ENCODE peak calls at places on chromosomes 4 and X, in ten cellular contexts. H, R, J, S, A, D, N, F, M and P are unnamed samples.

GRCh38 chrX:2351999-2352995 is 148.5 kb downstream of the DHRSX start:
- DNase-seq in F (peak), H (peak), D (peak), N (no peak), S (no peak), J (no peak), R (peak), A (peak), M (no peak), P (no peak)

GRCh38 chrX:53235566-53235965 is 10.6 kb upstream of the KDM5C start:
- DNase-seq in J (no peak), N (no peak), R (no peak), D (no peak), H (no peak), S (no peak), F (no peak), A (no peak), M (no peak), P (no peak)

GRCh38 chr4:59936566-59936965 is 1263.6 kb upstream of the ADGRL3 start:
- DNase-seq in S (no peak), N (no peak), R (no peak), J (no peak), A (no peak), F (no peak), H (no peak), D (no peak), M (no peak), P (no peak)

GRCh38 chrX:31099536-31100090 is 27.8 kb upstream of the FTHL17 start:
- DNase-seq in H (no peak), A (no peak), N (peak), J (no peak), S (no peak), M (peak), F (peak), D (no peak), R (no peak), P (no peak)

GRCh38 chr4:111639876-111640275 is 505.4 kb upstream of the FAM241A start:
- DNase-seq in D (peak), F (peak), S (no peak), A (peak), J (no peak), R (peak), N (no peak), H (no peak), M (no peak), P (no peak)

GRCh38 chr4:103098746-103099421 is 750 bp downstream of the BDH2 start:
- DNase-seq in M (no peak), S (no peak), J (no peak), N (no peak), D (no peak), A (peak), H (no peak), F (peak), R (no peak), P (no peak)

GRCh38 chr4:40314951-40315350 is 20.2 kb upstream of the CHRNA9 start:
- DNase-seq in D (no peak), N (no peak), R (no peak), A (no peak), H (no peak), J (no peak), M (peak), S (no peak), F (peak), P (no peak)

GRCh38 chrX:80876877-80877276 is 67.2 kb upstream of the BRWD3 start:
- DNase-seq in S (no peak), M (peak), F (peak), H (no peak), D (peak), J (no peak), R (peak), A (peak), N (peak), P (no peak)

GRCh38 chr4:87839309-87839946 is 6.7 kb downstream of the MEPE start:
- DNase-seq in N (no peak), J (no peak), H (peak), D (no peak), F (peak), A (peak), M (peak), R (peak), S (no peak), P (no peak)

GRCh38 chrX:118974908-118975671 is 672 bp downstream of the LONRF3 start:
- DNase-seq in H (no peak), M (peak), N (peak), F (peak), D (no peak), S (peak), R (peak), J (peak), A (no peak), P (no peak)

GRCh38 chr4:27442146-27442545 is 581.5 kb downstream of the STIM2 start:
- DNase-seq in J (no peak), A (no peak), R (peak), N (no peak), S (no peak), D (no peak), F (peak), M (no peak), H (no peak), P (no peak)

GRCh38 chrX:40299502-40300118 is 201.9 kb upstream of the BCOR start:
- DNase-seq in M (no peak), D (no peak), J (no peak), H (no peak), S (peak), N (peak), R (no peak), A (no peak), F (no peak), P (no peak)

GRCh38 chr4:117777721-117778120 is 256.6 kb upstream of the NDST3 start:
- DNase-seq in F (peak), M (no peak), S (no peak), H (no peak), A (no peak), J (no peak), R (peak), D (no peak), N (no peak), P (no peak)

GRCh38 chr4:72970756-72971155 is 98.8 kb downstream of the COX18 start:
- DNase-seq in F (peak), H (no peak), A (no peak), N (no peak), D (no peak), S (no peak), J (no peak), M (no peak), R (peak), P (no peak)

GRCh38 chr4:88938138-88938537 is 118.8 kb downstream of the FAM13A start:
- DNase-seq in H (no peak), F (peak), N (no peak), D (peak), A (peak), R (peak), S (no peak), J (no peak), M (no peak), P (no peak)

GRCh38 chr4:152380185-152380584 is 155.7 kb downstream of the FBXW7 start:
- DNase-seq in M (no peak), D (no peak), R (no peak), F (no peak), H (no peak), N (no peak), A (no peak), J (no peak), S (no peak), P (no peak)

GRCh38 chr4:56575820-56576429 is 70.3 kb downstream of the ARL9 start:
- DNase-seq in S (no peak), J (no peak), F (peak), R (peak), H (no peak), A (peak), N (no peak), M (peak), D (peak), P (no peak)

GRCh38 chrX:41097326-41097725 is 12.1 kb downstream of the USP9X start:
- DNase-seq in M (no peak), D (no peak), R (no peak), A (no peak), F (no peak), J (no peak), S (no peak), N (no peak), H (no peak), P (no peak)

GRCh38 chr4:153488719-153489384 is 22.7 kb downstream of the TMEM131L start:
- DNase-seq in R (peak), N (peak), H (peak), D (no peak), F (peak), M (no peak), J (no peak), S (peak), A (no peak), P (no peak)

GRCh38 chr4:52956691-52957090 is 94.6 kb downstream of the RASL11B start:
- DNase-seq in J (no peak), N (no peak), R (no peak), A (peak), F (no peak), H (no peak), D (no peak), S (no peak), M (no peak), P (no peak)

GRCh38 chrX:70046978-70047377 is 2.8 kb downstream of the AWAT2 start:
- DNase-seq in J (no peak), D (no peak), S (no peak), F (peak), H (no peak), M (no peak), N (no peak), R (no peak), A (peak), P (no peak)

GRCh38 chrX:40108084-40108958 is 10.6 kb upstream of the BCOR start:
- DNase-seq in S (no peak), N (no peak), A (no peak), D (no peak), H (peak), M (no peak), J (no peak), R (peak), F (no peak), P (no peak)

GRCh38 chr4:80459918-80460473 is 124.5 kb downstream of the CFAP299 start:
- DNase-seq in M (no peak), A (no peak), R (no peak), J (no peak), F (no peak), D (no peak), S (peak), N (no peak), H (no peak), P (no peak)

GRCh38 chrX:54808109-54808604 is 612 bp downstream of the MAGED2 start:
- DNase-seq in S (peak), R (peak), J (peak), N (no peak), F (no peak), A (no peak), D (no peak), M (no peak), H (peak), P (peak)

GRCh38 chr4:172791841-172792240 is 376.8 kb upstream of the GALNT7 start:
- DNase-seq in J (no peak), H (no peak), F (no peak), N (no peak), M (no peak), R (no peak), A (no peak), S (no peak), D (no peak), P (no peak)

GRCh38 chr4:158667651-158668198 is 4.0 kb downstream of the C4orf46 start:
- DNase-seq in D (no peak), S (no peak), A (peak), J (no peak), H (no peak), N (no peak), F (peak), M (peak), R (no peak), P (no peak)

GRCh38 chr4:173258866-173259265 is 75.3 kb downstream of the HMGB2 start:
- DNase-seq in F (no peak), A (no peak), D (no peak), M (no peak), R (no peak), J (no peak), N (no peak), S (no peak), H (no peak), P (no peak)

GRCh38 chr4:108107729-108108382 is 60.9 kb downstream of the LEF1 start:
- DNase-seq in J (no peak), A (no peak), F (no peak), H (no peak), R (no peak), M (no peak), N (no peak), D (no peak), S (no peak), P (no peak)

GRCh38 chr4:27239651-27240050 is 379.0 kb downstream of the STIM2 start:
- DNase-seq in R (peak), F (no peak), H (no peak), N (no peak), A (no peak), J (no peak), M (no peak), S (no peak), D (peak), P (no peak)

GRCh38 chrX:68252664-68253063 is 180.6 kb downstream of the OPHN1 start:
- DNase-seq in M (no peak), R (no peak), H (no peak), D (no peak), A (no peak), S (no peak), F (peak), J (no peak), N (no peak), P (no peak)

GRCh38 chrX:134694333-134694925 is 36.2 kb upstream of the PLAC1 start:
- DNase-seq in J (no peak), A (no peak), H (no peak), F (no peak), N (no peak), M (no peak), S (no peak), R (no peak), D (no peak), P (no peak)

GRCh38 chr4:99029852-99030251 is 34.3 kb downstream of the METAP1 start:
- DNase-seq in H (no peak), N (no peak), M (no peak), J (no peak), R (peak), F (no peak), S (no peak), A (peak), D (no peak), P (no peak)

GRCh38 chrX:108306086-108306485 is 132.1 kb downstream of the COL4A6 start:
- DNase-seq in D (no peak), J (no peak), S (no peak), A (no peak), N (no peak), M (no peak), R (peak), F (no peak), H (no peak), P (no peak)

GRCh38 chrX:119735467-119735866 is 22.9 kb upstream of the SOWAHD start:
- DNase-seq in A (no peak), R (no peak), M (no peak), S (no peak), F (no peak), N (no peak), D (no peak), H (no peak), J (no peak), P (no peak)

GRCh38 chr4:134201216-134202098 is at the start of gene PABPC4L:
- DNase-seq in M (no peak), N (no peak), F (peak), H (no peak), R (peak), S (no peak), A (peak), J (peak), D (no peak), P (no peak)

GRCh38 chr4:121138445-121138844 is 25.7 kb downstream of the TNIP3 start:
- DNase-seq in F (no peak), N (no peak), J (no peak), M (no peak), A (no peak), H (no peak), R (no peak), D (no peak), S (no peak), P (no peak)

GRCh38 chr4:26130173-26130572 is 190.6 kb upstream of the RBPJ start:
- DNase-seq in F (no peak), S (no peak), R (no peak), M (no peak), A (no peak), N (peak), H (no peak), J (no peak), D (no peak), P (no peak)

GRCh38 chr4:112648263-112649054 is 11.5 kb downstream of the LARP7 start:
- DNase-seq in N (no peak), H (no peak), R (peak), D (no peak), S (no peak), A (peak), M (no peak), F (no peak), J (no peak), P (no peak)

GRCh38 chrX:153736871-153737441 is 12.3 kb downstream of the ABCD1 start:
- DNase-seq in M (no peak), D (no peak), N (no peak), R (no peak), F (no peak), H (no peak), J (no peak), S (no peak), A (no peak), P (no peak)

GRCh38 chrX:85223359-85223758 is 20.2 kb downstream of the SATL1 start:
- DNase-seq in H (no peak), S (no peak), F (no peak), J (no peak), A (no peak), D (no peak), R (no peak), N (no peak), M (no peak), P (no peak)

GRCh38 chrX:107107459-107107858 is 11.2 kb downstream of the RBM41 start:
- DNase-seq in N (no peak), M (no peak), H (no peak), S (no peak), R (peak), J (no peak), D (no peak), A (no peak), F (no peak), P (no peak)

GRCh38 chrX:107102980-107103379 is 15.6 kb downstream of the RBM41 start:
- DNase-seq in R (no peak), M (peak), A (peak), H (no peak), D (no peak), F (peak), S (no peak), N (no peak), J (no peak), P (no peak)
- TF ChIP-seq CTCF in R (no peak), M (no peak), A (peak), H (no peak), D (peak), F (no peak), S (no peak), N (peak), J (no peak), P (no peak)

DNA sequence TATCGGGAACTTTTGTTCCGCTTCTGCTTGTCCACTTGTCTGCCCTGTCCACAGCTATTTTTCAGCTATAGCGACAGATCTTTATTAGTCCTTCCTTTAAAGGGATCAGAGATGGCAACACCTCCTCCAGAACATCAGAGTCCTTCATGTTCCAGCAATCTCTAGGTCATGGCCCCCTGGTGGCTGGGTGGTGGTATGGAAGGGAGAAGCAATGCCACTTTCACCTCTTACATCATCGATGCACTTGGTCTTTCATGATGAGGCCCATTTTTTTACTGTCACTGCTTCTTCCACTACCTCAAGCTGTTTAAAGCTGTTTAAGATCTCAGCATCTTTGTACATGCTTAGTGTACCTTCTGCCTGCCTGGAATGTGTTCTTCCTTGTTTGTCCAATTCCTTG is 106.7 kb downstream of the ARHGAP6 start:
- DNase-seq in S (peak), D (no peak), H (no peak), A (no peak), R (no peak), J (no peak), N (no peak), M (peak), F (no peak), P (no peak)
- TF ChIP-seq CTCF in S (no peak), D (peak), H (no peak), A (peak), R (peak), J (no peak), N (peak), M (peak), F (peak), P (peak)

GRCh38 chr4:7392438-7393374 is 42.0 kb downstream of the PSAPL1 start:
- DNase-seq in A (peak), M (no peak), F (peak), H (no peak), R (peak), S (no peak), N (no peak), J (no peak), D (peak), P (peak)
- TF ChIP-seq CTCF in A (no peak), M (no peak), F (no peak), H (no peak), R (peak), S (no peak), N (no peak), J (no peak), D (peak), P (no peak)

DNA sequence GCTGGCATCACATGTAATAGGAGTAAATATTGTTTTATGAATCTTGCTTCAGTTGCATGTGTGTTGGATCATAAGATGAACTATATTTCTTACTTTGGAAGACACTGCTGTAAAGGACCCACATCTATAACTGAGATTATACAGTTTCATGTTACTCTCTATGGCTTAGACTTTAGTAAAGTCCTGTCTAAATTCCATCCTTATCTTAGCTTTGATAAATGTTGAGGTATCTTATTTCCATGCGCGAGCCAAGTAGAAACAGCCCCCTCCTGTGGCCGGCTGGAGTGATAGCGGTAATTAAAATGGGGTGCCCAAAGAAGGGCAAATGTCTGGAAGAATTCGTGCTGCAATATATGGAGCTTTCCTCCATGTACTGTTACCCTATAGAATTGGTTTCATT is 43.0 kb downstream of the CCDC158 start:
- DNase-seq in M (peak), D (no peak), H (no peak), J (no peak), N (no peak), F (peak), A (peak), R (peak), S (peak), P (no peak)
- TF ChIP-seq CTCF in M (peak), D (peak), H (no peak), J (peak), N (peak), F (peak), A (peak), R (peak), S (no peak), P (peak)

DNA sequence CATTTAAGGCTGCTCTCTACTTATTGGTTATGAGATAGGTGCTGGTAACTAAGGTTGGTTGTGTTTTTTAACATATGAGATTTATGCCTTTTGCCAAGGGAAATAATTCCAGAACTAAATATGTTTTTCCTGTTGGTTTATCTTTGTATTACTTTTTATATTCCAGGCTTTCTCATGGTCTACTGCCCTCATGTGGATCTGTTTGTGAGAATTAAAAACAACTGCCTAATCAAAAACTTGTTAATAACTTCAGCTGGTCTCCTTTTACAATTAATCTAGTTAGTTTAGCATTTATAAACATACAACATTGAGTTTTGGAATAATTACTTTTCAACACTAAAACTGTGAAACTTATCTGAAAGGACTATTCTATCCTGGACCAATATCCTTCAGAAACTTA is 1208.3 kb downstream of the ADGRL3 start:
- DNase-seq in H (no peak), A (no peak), F (peak), D (no peak), R (no peak), S (no peak), N (no peak), M (no peak), J (no peak), P (no peak)
- TF ChIP-seq CTCF in H (peak), A (no peak), F (peak), D (no peak), R (no peak), S (no peak), N (no peak), M (no peak), J (no peak), P (peak)

GRCh38 chr4:162131256-162131655 is 32.5 kb downstream of the FSTL5 start:
- DNase-seq in H (no peak), R (no peak), F (no peak), J (no peak), M (peak), S (no peak), D (no peak), A (no peak), N (no peak), P (no peak)
- TF ChIP-seq CTCF in H (no peak), R (no peak), F (no peak), J (no peak), M (no peak), S (no peak), D (peak), A (no peak), N (peak), P (no peak)

DNA sequence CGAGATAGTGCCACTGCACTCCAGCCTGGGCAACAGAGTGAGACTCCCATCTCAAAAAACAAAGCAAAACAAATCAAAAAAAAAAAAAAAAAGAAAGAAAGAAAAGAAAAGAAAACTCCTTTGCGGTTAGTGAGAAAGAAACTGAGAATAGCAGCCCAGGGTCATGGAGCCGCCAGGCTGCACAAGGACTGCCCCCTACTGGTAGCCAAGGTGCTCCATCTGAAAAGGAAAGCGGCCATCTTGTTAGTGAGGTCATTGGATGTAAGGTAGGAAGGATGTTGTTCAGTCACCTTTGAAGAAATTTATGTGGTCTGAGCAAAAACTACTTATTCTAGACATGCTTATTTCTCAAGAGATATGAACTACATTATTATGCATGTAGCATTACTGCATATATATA is 660.6 kb upstream of the TENM3 start:
- DNase-seq in R (no peak), D (no peak), N (no peak), J (no peak), F (no peak), H (no peak), M (peak), S (no peak), A (no peak), P (no peak)
- TF ChIP-seq CTCF in R (no peak), D (no peak), N (peak), J (no peak), F (no peak), H (no peak), M (peak), S (no peak), A (no peak), P (peak)